ENCODE peak calls at places on chromosomes 1 and 21, in five cellular contexts. P, M, S, H and U are unnamed samples. For H3K36me3, the result is how much of the 10 kb centered on the place peaks cover.

GRCh38 chr21:25811186-25811585 is 76.4 kb downstream of the GABPA start:
- DNase-seq in P (no peak), M (no peak), S (no peak), H (no peak), U (no peak)

GRCh38 chr21:42514883-42515228 is 1.2 kb downstream of the SLC37A1 start:
- DNase-seq in P (no peak), M (peak), S (peak), H (no peak), U (no peak)

GRCh38 chr1:84772428-84772943 is 82.2 kb upstream of the SSX2IP start:
- DNase-seq in P (peak), M (peak), S (peak), H (peak), U (peak)

GRCh38 chr1:48246727-48247126 is 24.2 kb downstream of the SLC5A9 start:
- DNase-seq in P (no peak), M (peak), S (no peak), H (no peak), U (no peak)

GRCh38 chr1:94976996-94977548 is 50.2 kb upstream of the CNN3 start:
- DNase-seq in P (no peak), M (no peak), S (no peak), H (no peak), U (no peak)

GRCh38 chr1:170698711-170699275 is 34.9 kb downstream of the PRRX1 start:
- DNase-seq in P (no peak), M (no peak), S (no peak), H (peak), U (peak)

GRCh38 chr1:218165687-218166088 is 119.4 kb upstream of the RRP15 start:
- DNase-seq in P (no peak), M (no peak), S (no peak), H (peak), U (no peak)

GRCh38 chr1:191240925-191241324 is 763.3 kb upstream of the BRINP3 start:
- DNase-seq in P (no peak), M (no peak), S (no peak), H (no peak), U (peak)

GRCh38 chr1:195962051-195962450 is 646.2 kb downstream of the KCNT2 start:
- DNase-seq in P (no peak), M (no peak), S (no peak), H (no peak), U (no peak)

GRCh38 chr21:39484711-39485264 is 33.0 kb downstream of the SH3BGR start:
- DNase-seq in P (no peak), M (no peak), S (no peak), H (peak), U (peak)

GRCh38 chr1:240363315-240363714 is 248.6 kb downstream of the GREM2 start:
- DNase-seq in P (no peak), M (no peak), S (no peak), H (no peak), U (no peak)

GRCh38 chr1:62712625-62713243 is 24.5 kb upstream of the DOCK7 start:
- DNase-seq in P (no peak), M (peak), S (no peak), H (no peak), U (no peak)

GRCh38 chr21:36423772-36424433 is 38.7 kb downstream of the CHAF1B start:
- DNase-seq in P (peak), M (no peak), S (no peak), H (no peak), U (no peak)
- H3K36me3 ChIP-seq in P (under half), M (under half), S (under half), H (under half), U (under half)

GRCh38 chr1:202762019-202762418 is 46.2 kb downstream of the KDM5B start:
- DNase-seq in P (no peak), M (no peak), S (no peak), H (no peak), U (no peak)
- H3K36me3 ChIP-seq in P (half or more), M (under half), S (half or more), H (half or more), U (half or more)

GRCh38 chr1:208071425-208072031 is 160.6 kb upstream of the CD34 start:
- DNase-seq in P (no peak), M (no peak), S (no peak), H (no peak), U (peak)

GRCh38 chr1:208069317-208069716 is 158.4 kb upstream of the CD34 start:
- DNase-seq in P (no peak), M (no peak), S (no peak), H (no peak), U (no peak)

GRCh38 chr1:208068441-208068840 is 157.5 kb upstream of the CD34 start:
- DNase-seq in P (no peak), M (no peak), S (no peak), H (no peak), U (no peak)

GRCh38 chr1:208068908-208069307 is 158.0 kb upstream of the CD34 start:
- DNase-seq in P (no peak), M (no peak), S (no peak), H (no peak), U (no peak)

GRCh38 chr1:208069908-208070307 is 159.0 kb upstream of the CD34 start:
- DNase-seq in P (no peak), M (peak), S (no peak), H (no peak), U (no peak)
- H3K36me3 ChIP-seq in P (under half), M (under half), S (under half), H (under half), U (under half)

GRCh38 chr1:225861834-225862580 is 20.2 kb downstream of the TMEM63A start:
- DNase-seq in P (no peak), M (no peak), S (no peak), H (no peak), U (no peak)
- H3K36me3 ChIP-seq in P (half or more), M (under half), S (half or more), H (under half), U (under half)

DNA sequence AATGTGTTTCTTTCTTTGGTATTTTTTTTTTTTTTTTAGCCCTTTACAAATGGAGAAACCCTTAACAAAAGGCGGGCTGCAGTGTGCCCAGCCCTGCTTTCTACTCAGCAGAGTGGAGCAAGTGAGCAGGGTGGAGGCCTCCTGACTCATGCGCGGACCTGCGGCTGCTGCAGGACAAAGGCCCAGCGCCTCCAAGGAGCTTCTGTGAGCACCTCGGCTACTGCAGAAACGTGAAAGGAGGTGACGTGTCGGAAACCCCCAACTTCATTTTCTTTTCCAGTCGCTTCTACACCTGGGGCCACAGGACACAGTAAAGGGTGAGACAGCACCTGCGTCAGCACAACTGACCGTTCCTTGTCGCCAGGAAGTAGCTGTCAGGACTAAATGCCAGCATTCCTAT is 7.0 kb downstream of the TPRG1L start:
- DNase-seq in P (no peak), M (no peak), S (no peak), H (peak), U (no peak)
- H3K36me3 ChIP-seq in P (half or more), M (under half), S (half or more), H (under half), U (under half)

GRCh38 chr21:44962481-44962966 is 22.7 kb downstream of the SLX9 start:
- DNase-seq in P (no peak), M (peak), S (no peak), H (no peak), U (peak)
- H3K36me3 ChIP-seq in P (under half), M (under half), S (under half), H (under half), U (under half)

GRCh38 chr1:19096036-19096833 is 113.8 kb downstream of the UBR4 start:
- DNase-seq in P (peak), M (peak), S (no peak), H (peak), U (no peak)
- H3K36me3 ChIP-seq in P (half or more), M (half or more), S (half or more), H (under half), U (half or more)

GRCh38 chr1:96308314-96308713 is 413.3 kb upstream of the PTBP2 start:
- DNase-seq in P (no peak), M (no peak), S (no peak), H (no peak), U (no peak)

GRCh38 chr1:96306809-96307208 is 414.8 kb upstream of the PTBP2 start:
- DNase-seq in P (no peak), M (peak), S (no peak), H (no peak), U (peak)

GRCh38 chr1:96313216-96313615 is 408.4 kb upstream of the PTBP2 start:
- DNase-seq in P (no peak), M (peak), S (no peak), H (no peak), U (peak)

GRCh38 chr1:96309783-96310182 is 411.8 kb upstream of the PTBP2 start:
- DNase-seq in P (no peak), M (peak), S (no peak), H (no peak), U (peak)
- H3K36me3 ChIP-seq in P (under half), M (under half), S (under half), H (under half), U (under half)

DNA sequence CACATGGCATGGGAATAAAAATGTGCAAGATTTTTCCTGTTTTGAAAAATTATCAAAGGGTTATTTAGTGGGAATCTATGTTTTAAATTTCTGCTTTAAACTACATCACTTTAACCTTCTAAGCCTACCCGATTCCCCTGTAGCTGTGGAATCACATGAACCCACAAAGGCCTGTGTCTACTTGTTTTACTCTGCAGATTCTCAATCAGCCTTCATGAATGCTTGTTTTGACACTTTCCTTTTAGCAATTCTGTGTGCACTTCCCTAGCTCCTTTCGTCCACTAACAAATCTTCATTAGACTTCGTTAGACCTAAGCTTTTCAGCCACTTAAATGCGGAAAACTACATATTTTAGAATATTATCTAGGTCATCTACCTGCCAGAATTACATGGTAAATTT is 55.9 kb upstream of the C1orf21 start:
- DNase-seq in P (no peak), M (peak), S (no peak), H (no peak), U (no peak)
- H3K36me3 ChIP-seq in P (under half), M (under half), S (under half), H (under half), U (under half)

GRCh38 chr1:100115524-100115923 is 17.2 kb downstream of the SASS6 start:
- DNase-seq in P (no peak), M (no peak), S (no peak), H (no peak), U (no peak)

GRCh38 chr1:100107696-100108095 is 25.0 kb downstream of the SASS6 start:
- DNase-seq in P (no peak), M (no peak), S (no peak), H (no peak), U (no peak)

DNA sequence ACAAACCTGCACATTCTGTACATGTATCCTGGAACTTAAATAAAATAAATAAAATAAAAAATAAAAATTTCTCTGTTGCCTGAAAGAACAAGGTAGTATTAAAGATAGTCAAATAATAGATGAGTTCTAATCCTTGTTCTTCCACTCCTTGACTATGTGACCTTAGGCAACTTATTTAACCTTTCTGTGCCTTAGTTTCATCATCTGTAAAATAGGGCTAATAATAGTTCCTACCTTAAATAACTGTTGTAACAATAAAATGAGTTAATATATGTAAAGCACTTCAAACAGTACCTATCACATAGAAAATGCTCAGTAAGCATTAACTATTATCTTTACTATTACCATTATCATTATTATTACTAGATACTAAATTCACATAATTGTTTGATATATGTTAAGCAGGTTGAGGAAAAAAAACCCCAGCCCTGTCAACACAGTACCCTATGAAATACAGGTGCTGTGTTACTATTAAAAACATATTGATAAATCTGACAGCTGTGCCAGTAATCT is 23.1 kb downstream of the SASS6 start:
- DNase-seq in P (no peak), M (no peak), S (no peak), H (no peak), U (no peak)
- H3K36me3 ChIP-seq in P (under half), M (under half), S (under half), H (under half), U (under half)